ENCODE peak calls at places on chromosome 19, in four cellular contexts. Y, A, H and Q are unnamed samples.

GRCh38 chr19:27993619-27994018 is 1219.3 kb downstream of the UQCRFS1 start:
- DNase-seq in A (no peak), Y (no peak), H (no peak), Q (no peak)

GRCh38 chr19:57016076-57016475 is 103.7 kb upstream of the USP29 start:
- DNase-seq in H (no peak), Y (no peak), A (no peak), Q (no peak)

GRCh38 chr19:56084835-56085536 is 36.1 kb downstream of the ZNF787 start:
- DNase-seq in H (no peak), Y (no peak), A (no peak), Q (no peak)

GRCh38 chr19:4577020-4577782 is 17.7 kb upstream of the SEMA6B start:
- DNase-seq in H (peak; percentile 55), Y (no peak), A (peak; percentile 55), Q (no peak)

GRCh38 chr19:54096642-54097106 is 3.9 kb downstream of the OSCAR start:
- DNase-seq in Y (no peak), A (peak; percentile 62), H (peak; percentile 36), Q (peak; percentile 45)

GRCh38 chr19:30148803-30149202 is 206.8 kb downstream of the URI1 start:
- DNase-seq in A (no peak), H (no peak), Y (no peak), Q (no peak)

GRCh38 chr19:31350033-31350692 is 927 bp upstream of the TSHZ3 start:
- DNase-seq in Y (no peak), A (peak; percentile 73), H (peak; percentile 55), Q (no peak)

GRCh38 chr19:48123907-48124675 is 13.5 kb upstream of the PLA2G4C start:
- DNase-seq in Y (no peak), A (no peak), H (no peak), Q (peak; percentile 91)

GRCh38 chr19:57192064-57192395 is 730 bp downstream of the ZNF264 start:
- DNase-seq in A (no peak), Y (no peak), H (no peak), Q (peak; percentile 7)

GRCh38 chr19:940591-941291 is 14.9 kb downstream of the ARID3A start:
- DNase-seq in A (no peak), H (no peak), Y (peak; percentile 47), Q (peak; percentile 65)

GRCh38 chr19:33514885-33515485 is 6.6 kb downstream of the PEPD start:
- DNase-seq in H (no peak), A (no peak), Y (no peak), Q (peak; percentile 6)

GRCh38 chr19:49710372-49710951 is 19.5 kb downstream of the CPT1C start:
- DNase-seq in A (no peak), H (peak; percentile 53), Y (no peak), Q (peak; percentile 65)

GRCh38 chr19:5706876-5707573 is 12.9 kb downstream of the LONP1 start:
- DNase-seq in Y (no peak), A (no peak), H (peak; percentile 13), Q (no peak)

GRCh38 chr19:19510432-19510831 is 4.9 kb downstream of the TSSK6 start:
- DNase-seq in A (no peak), Y (peak; percentile 32), H (no peak), Q (no peak)

GRCh38 chr19:51691122-51692064 is 1.7 kb upstream of the SPACA6 start:
- DNase-seq in A (no peak), H (no peak), Y (no peak), Q (peak; percentile 75)

GRCh38 chr19:43430976-43431375 is 16.3 kb downstream of the TEX101 start:
- DNase-seq in Y (no peak), H (no peak), A (no peak), Q (no peak)

GRCh38 chr19:29521291-29522075 is 4.3 kb upstream of the VSTM2B start:
- DNase-seq in Y (no peak), H (no peak), A (no peak), Q (no peak)

GRCh38 chr19:19226204-19226603 is 14.4 kb downstream of the NCAN start:
- DNase-seq in Y (no peak), H (no peak), A (no peak), Q (no peak)

GRCh38 chr19:18894254-18895037 is 1.5 kb downstream of the CERS1 start:
- DNase-seq in H (peak; percentile 72), Y (no peak), A (peak; percentile 64), Q (peak; percentile 62)

GRCh38 chr19:47377801-47378200 is 28.7 kb downstream of the DHX34 start:
- DNase-seq in A (no peak), Y (no peak), H (no peak), Q (no peak)

GRCh38 chr19:50325310-50326100 is 3.7 kb downstream of the KCNC3 start:
- DNase-seq in A (peak; percentile 97), H (peak; percentile 96), Y (peak; percentile 54), Q (peak; percentile 20)

GRCh38 chr19:18646535-18647370 is 9.9 kb downstream of the KLHL26 start:
- DNase-seq in A (no peak), Y (no peak), H (no peak), Q (no peak)

GRCh38 chr19:43765109-43765876 is 10.5 kb upstream of the SMG9 start:
- DNase-seq in H (peak; percentile 37), Y (peak; percentile 95), A (no peak), Q (peak; percentile 99)

GRCh38 chr19:39970424-39970673 is 616 bp upstream of the PSMC4 start:
- DNase-seq in H (no peak), A (no peak), Y (no peak), Q (no peak)

GRCh38 chr19:35609881-35610353 is 2.6 kb upstream of the HAUS5 start:
- DNase-seq in H (no peak), A (no peak), Y (no peak), Q (no peak)

GRCh38 chr19:49790866-49791265 is 22.2 kb downstream of the FUZ start:
- DNase-seq in A (no peak), H (peak; percentile 53), Y (no peak), Q (no peak)

GRCh38 chr19:30091456-30091855 is 149.4 kb downstream of the URI1 start:
- DNase-seq in Y (no peak), H (no peak), A (no peak), Q (no peak)

GRCh38 chr19:51407631-51408131 is 9.8 kb downstream of the SIGLEC10 start:
- DNase-seq in A (no peak), H (peak; percentile 77), Y (no peak), Q (no peak)

GRCh38 chr19:48147597-48148175 is 22.5 kb downstream of the LIG1 start:
- DNase-seq in Y (no peak), H (no peak), A (no peak), Q (no peak)

GRCh38 chr19:9597027-9597426 is 12.7 kb upstream of the ZNF121 start:
- DNase-seq in A (no peak), Y (peak; percentile 24), H (no peak), Q (peak; percentile 92)

GRCh38 chr19:46992699-46993535 is 26.7 kb upstream of the NPAS1 start:
- DNase-seq in Y (no peak), A (no peak), H (no peak), Q (no peak)

GRCh38 chr19:51351266-51351990 is 9.5 kb upstream of the VSIG10L start:
- DNase-seq in H (no peak), A (no peak), Y (no peak), Q (no peak)

GRCh38 chr19:43966079-43966694 is 15.2 kb downstream of the ZNF221 start:
- DNase-seq in A (no peak), Y (no peak), H (no peak), Q (peak; percentile 3)

GRCh38 chr19:8610928-8611284 is 391 bp upstream of the ADAMTS10 start:
- DNase-seq in A (no peak), H (no peak), Y (no peak), Q (no peak)

GRCh38 chr19:39428309-39429112 is 7.2 kb downstream of the RPS16 start:
- DNase-seq in H (no peak), A (peak; percentile 88), Y (peak; percentile 75), Q (peak; percentile 95)

GRCh38 chr19:30020189-30020588 is 78.2 kb downstream of the URI1 start:
- DNase-seq in A (no peak), H (no peak), Y (no peak), Q (no peak)

DNA sequence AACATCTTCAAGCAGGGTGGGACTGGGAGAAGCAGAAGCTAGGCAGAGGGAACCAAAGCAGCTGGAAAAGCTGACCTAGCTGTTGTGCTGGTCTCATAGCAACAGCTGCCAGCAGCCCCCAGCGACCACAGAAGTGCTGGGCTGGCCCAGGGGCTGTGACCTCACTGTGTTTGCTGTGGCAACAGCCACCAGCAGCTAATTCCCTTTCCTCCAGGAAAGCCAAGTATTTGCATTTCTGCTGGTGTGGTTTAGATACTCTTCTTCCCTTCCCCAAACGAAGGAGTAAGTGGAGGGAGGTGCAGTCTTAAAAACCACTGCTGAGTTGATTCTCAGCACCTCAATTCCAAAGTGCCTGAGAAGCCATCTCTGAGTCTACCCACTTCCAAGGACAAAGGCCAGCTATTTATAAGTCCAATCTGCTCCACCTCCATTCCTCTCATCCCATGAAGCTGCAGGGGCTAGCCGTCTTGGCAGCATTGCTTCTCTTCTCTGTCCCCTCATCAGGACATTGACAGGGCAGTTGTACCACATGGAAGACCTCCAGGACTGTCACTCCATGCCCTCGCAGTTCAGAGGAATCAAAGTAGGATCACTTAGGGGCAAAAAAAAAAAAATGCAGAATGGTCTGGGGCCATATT is 11.5 kb upstream of the CCDC97 start:
- DNase-seq in A (no peak), H (no peak), Y (peak; percentile 98), Q (peak; percentile 81)
- H3K4me1 ChIP-seq in A (no peaks in the 10 kb centered on the region), H (no peaks in the 10 kb centered on the region), Y (no peaks in the 10 kb centered on the region), Q (peaks cover 30% of the 10 kb centered on the region)

DNA sequence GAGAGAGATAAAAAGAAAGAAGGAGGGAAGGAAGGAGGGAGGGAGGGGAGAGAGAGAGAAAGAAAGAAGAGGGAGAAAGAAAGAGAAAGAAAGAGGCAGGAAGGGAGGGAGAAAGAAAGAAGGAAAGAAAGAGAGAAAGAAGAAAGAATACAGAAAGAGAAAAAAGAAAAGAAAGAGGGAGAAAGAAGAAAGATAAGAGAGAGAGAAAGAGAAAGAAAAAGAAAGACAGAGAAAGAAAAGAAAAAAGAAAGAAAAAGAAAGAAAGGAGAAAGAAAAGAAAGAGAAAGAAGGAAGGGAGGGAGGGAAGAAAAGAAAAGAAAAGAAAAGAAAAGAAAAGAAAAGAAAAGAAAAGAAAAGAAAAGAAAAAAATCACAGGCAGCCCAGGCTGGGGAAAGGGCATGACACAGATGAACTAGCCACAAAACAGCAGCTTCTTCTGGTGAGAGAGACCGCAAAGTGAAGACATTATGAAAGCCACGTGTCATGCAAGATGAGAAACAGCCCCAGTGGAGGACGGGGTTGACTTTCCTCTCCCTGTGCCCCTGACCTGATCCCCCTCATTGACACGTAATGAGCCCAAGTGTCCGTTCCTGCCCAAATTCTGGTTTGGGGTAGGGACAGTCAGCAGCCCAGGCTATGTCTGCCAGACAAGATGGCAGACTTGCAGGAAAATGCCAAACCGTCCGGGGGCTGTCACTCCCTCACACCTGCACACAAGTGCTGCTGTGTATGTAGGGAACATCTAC is 102.1 kb downstream of the INSR start:
- DNase-seq in A (no peak), Y (no peak), H (no peak), Q (no peak)
- H3K79me2 ChIP-seq in A (no peaks in the 10 kb centered on the region), Y (no peaks in the 10 kb centered on the region), H (no peaks in the 10 kb centered on the region), Q (no peaks in the 10 kb centered on the region)

GRCh38 chr19:17409990-17410389 is 4.6 kb upstream of the BST2 start:
- DNase-seq in H (no peak), Y (no peak), A (no peak), Q (no peak)
- H3K4me1 ChIP-seq in H (peaks cover 6% of the 10 kb centered on the region), Y (peaks cover 24% of the 10 kb centered on the region), A (peaks cover 21% of the 10 kb centered on the region), Q (no peaks in the 10 kb centered on the region)

GRCh38 chr19:3152431-3152780 is 16.6 kb downstream of the GNA15 start:
- DNase-seq in Y (no peak), H (no peak), A (no peak), Q (no peak)
- H3K79me2 ChIP-seq in Y (no peaks in the 10 kb centered on the region), H (peaks cover 4% of the 10 kb centered on the region), A (no peaks in the 10 kb centered on the region), Q (no peaks in the 10 kb centered on the region)